ENCODE peak calls at places on chromosomes 12 and 14, in four cellular contexts. X is stimulated activated CD4-positive, alpha-beta T cell treated with anti-CD3 and anti-CD28 coated beads, Interleukin-4, amount 100 ng/mL, for 24 hours; M is iPS-NIHi11; V is activated naive CD4-positive, alpha-beta T cell treated with anti-CD3 and anti-CD28 coated beads, Interleukin-2, amount 50 U/mL, for 72 hours. K is an unnamed sample.

GRCh38 chr14:85313801-85314207 is 216.1 kb upstream of the FLRT2 start:
- DNase-seq in M (no peak), X (no peak), V (no peak), K (no peak)

GRCh38 chr14:69827560-69827959 is 30.5 kb upstream of the SLC10A1 start:
- DNase-seq in X (peak; percentile 10), M (no peak), V (no peak), K (no peak)

GRCh38 chr14:60510254-60510975 is 1.5 kb downstream of the SIX6 start:
- DNase-seq in V (no peak), X (no peak), M (no peak), K (no peak)

GRCh38 chr12:11624126-11624525 is 25.3 kb upstream of the ETV6 start:
- DNase-seq in X (no peak), V (no peak), M (no peak), K (no peak)

GRCh38 chr14:51342226-51342625 is 102.2 kb downstream of the TMX1 start:
- DNase-seq in X (no peak), V (no peak), M (no peak), K (no peak)

GRCh38 chr14:26026384-26026783 is 571.4 kb downstream of the NOVA1 start:
- DNase-seq in M (no peak), V (no peak), X (no peak), K (no peak)

GRCh38 chr12:115866909-115867525 is 410.5 kb downstream of the MED13L start:
- DNase-seq in X (no peak), M (peak; percentile 46), V (no peak), K (no peak)

GRCh38 chr14:80475074-80475473 is 263.8 kb upstream of the DIO2 start:
- DNase-seq in V (no peak), X (no peak), M (no peak), K (no peak)

GRCh38 chr12:94312388-94312787 is 147.3 kb downstream of the CEP83 start:
- DNase-seq in X (no peak), V (no peak), M (no peak), K (no peak)

GRCh38 chr12:3203713-3204112 is 126.5 kb downstream of the TSPAN9 start:
- DNase-seq in M (no peak), V (no peak), X (no peak), K (peak; percentile 13)

GRCh38 chr14:99806040-99806439 is 12.8 kb downstream of the EML1 start:
- DNase-seq in M (no peak), X (no peak), V (no peak), K (no peak)

GRCh38 chr12:13566286-13566685 is 369.8 kb downstream of the EMP1 start:
- DNase-seq in M (no peak), V (no peak), X (no peak), K (no peak)